ENCODE peak calls at places on chromosome 11, in five cellular contexts. One of them, this sample, is unnamed.

GRCh38 chr11:115990004-115990447 is 485.8 kb upstream of the CADM1 start:
- DNase-seq in progenitor cell of endocrine pancreas: no peak
- DNase-seq in neural crest cell: peak; percentile 44
- DNase-seq in upper lobe of right lung: peak; percentile 71
- DNase-seq in MM.1S: no peak
- DNase-seq in this sample: peak; percentile 69

GRCh38 chr11:130088909-130089668 is 19.4 kb downstream of the APLP2 start:
- DNase-seq in upper lobe of right lung: no peak
- DNase-seq in progenitor cell of endocrine pancreas: no peak
- DNase-seq in MM.1S: no peak
- DNase-seq in neural crest cell: no peak
- DNase-seq in this sample: no peak

GRCh38 chr11:96338910-96339703 is 3.9 kb downstream of the MAML2 start:
- DNase-seq in neural crest cell: no peak
- DNase-seq in upper lobe of right lung: peak; percentile 67
- DNase-seq in progenitor cell of endocrine pancreas: no peak
- DNase-seq in MM.1S: peak; percentile 88
- DNase-seq in this sample: peak; percentile 48

GRCh38 chr11:36265793-36266628 is 23.2 kb downstream of the COMMD9 start:
- DNase-seq in neural crest cell: peak; percentile 68
- DNase-seq in upper lobe of right lung: peak; percentile 75
- DNase-seq in progenitor cell of endocrine pancreas: peak; percentile 51
- DNase-seq in MM.1S: peak; percentile 43
- DNase-seq in this sample: peak; percentile 73

GRCh38 chr11:121671276-121672168 is 218.8 kb upstream of the SORL1-AS1 start:
- DNase-seq in upper lobe of right lung: no peak
- DNase-seq in MM.1S: no peak
- DNase-seq in progenitor cell of endocrine pancreas: no peak
- DNase-seq in neural crest cell: no peak
- DNase-seq in this sample: no peak

GRCh38 chr11:111220716-111221115 is 24.8 kb upstream of the POU2AF2 start:
- DNase-seq in neural crest cell: no peak
- DNase-seq in upper lobe of right lung: no peak
- DNase-seq in progenitor cell of endocrine pancreas: no peak
- DNase-seq in MM.1S: no peak
- DNase-seq in this sample: no peak

GRCh38 chr11:104663190-104664140 is 234.8 kb downstream of the CASP12 start:
- DNase-seq in MM.1S: no peak
- DNase-seq in neural crest cell: no peak
- DNase-seq in upper lobe of right lung: no peak
- DNase-seq in progenitor cell of endocrine pancreas: no peak
- DNase-seq in this sample: no peak

GRCh38 chr11:86067230-86068137 is 1.4 kb downstream of the PICALM start:
- DNase-seq in MM.1S: peak; percentile 15
- DNase-seq in neural crest cell: no peak
- DNase-seq in progenitor cell of endocrine pancreas: no peak
- DNase-seq in upper lobe of right lung: no peak
- DNase-seq in this sample: no peak

GRCh38 chr11:26331911-26332571 is at the start of gene ANO3:
- DNase-seq in progenitor cell of endocrine pancreas: peak; percentile 86
- DNase-seq in upper lobe of right lung: peak; percentile 88
- DNase-seq in MM.1S: peak; percentile 76
- DNase-seq in neural crest cell: peak; percentile 84
- DNase-seq in this sample: peak; percentile 53

GRCh38 chr11:45323598-45324249 is 37.6 kb upstream of the SYT13 start:
- DNase-seq in MM.1S: no peak
- DNase-seq in upper lobe of right lung: no peak
- DNase-seq in progenitor cell of endocrine pancreas: no peak
- DNase-seq in neural crest cell: no peak
- DNase-seq in this sample: no peak

GRCh38 chr11:68904458-68904847 is 762 bp downstream of the IGHMBP2 start:
- DNase-seq in neural crest cell: no peak
- DNase-seq in progenitor cell of endocrine pancreas: no peak
- DNase-seq in upper lobe of right lung: no peak
- DNase-seq in MM.1S: peak; percentile 18
- DNase-seq in this sample: no peak

GRCh38 chr11:45105233-45105992 is 41.0 kb upstream of the PRDM11 start:
- DNase-seq in MM.1S: peak; percentile 57
- DNase-seq in upper lobe of right lung: peak; percentile 86
- DNase-seq in progenitor cell of endocrine pancreas: peak; percentile 76
- DNase-seq in neural crest cell: peak; percentile 80
- DNase-seq in this sample: peak; percentile 77

GRCh38 chr11:113263458-113264095 is 50.8 kb upstream of the TTC12 start:
- DNase-seq in upper lobe of right lung: no peak
- DNase-seq in progenitor cell of endocrine pancreas: no peak
- DNase-seq in neural crest cell: no peak
- DNase-seq in MM.1S: no peak
- DNase-seq in this sample: no peak

GRCh38 chr11:65788801-65789200 is 1.9 kb downstream of the OVOL1 start:
- DNase-seq in neural crest cell: no peak
- DNase-seq in progenitor cell of endocrine pancreas: no peak
- DNase-seq in upper lobe of right lung: no peak
- DNase-seq in MM.1S: no peak
- DNase-seq in this sample: no peak

GRCh38 chr11:71449596-71449995 is 1.4 kb upstream of the DHCR7 start:
- DNase-seq in neural crest cell: no peak
- DNase-seq in progenitor cell of endocrine pancreas: no peak
- DNase-seq in MM.1S: no peak
- DNase-seq in upper lobe of right lung: no peak
- DNase-seq in this sample: no peak

GRCh38 chr11:49533204-49533603 is 324.8 kb upstream of the FOLH1 start:
- DNase-seq in neural crest cell: no peak
- DNase-seq in upper lobe of right lung: no peak
- DNase-seq in progenitor cell of endocrine pancreas: no peak
- DNase-seq in MM.1S: no peak
- DNase-seq in this sample: no peak

GRCh38 chr11:64102005-64102738 is 63.7 kb downstream of the MACROD1 start:
- DNase-seq in MM.1S: no peak
- DNase-seq in neural crest cell: no peak
- DNase-seq in upper lobe of right lung: no peak
- DNase-seq in progenitor cell of endocrine pancreas: no peak
- DNase-seq in this sample: no peak

GRCh38 chr11:103609117-103610066 is 427.0 kb upstream of the DDI1 start:
- DNase-seq in neural crest cell: no peak
- DNase-seq in upper lobe of right lung: no peak
- DNase-seq in progenitor cell of endocrine pancreas: no peak
- DNase-seq in MM.1S: no peak
- DNase-seq in this sample: no peak

GRCh38 chr11:48081151-48082010 is 101.0 kb downstream of the PTPRJ start:
- DNase-seq in neural crest cell: no peak
- DNase-seq in upper lobe of right lung: no peak
- DNase-seq in progenitor cell of endocrine pancreas: no peak
- DNase-seq in MM.1S: no peak
- DNase-seq in this sample: no peak

GRCh38 chr11:69464621-69464960 is 16.9 kb upstream of the LINC01488 start:
- DNase-seq in upper lobe of right lung: no peak
- DNase-seq in MM.1S: no peak
- DNase-seq in progenitor cell of endocrine pancreas: no peak
- DNase-seq in neural crest cell: no peak
- DNase-seq in this sample: no peak

GRCh38 chr11:102983491-102983890 is 28.0 kb upstream of the MMP13 start:
- DNase-seq in MM.1S: no peak
- DNase-seq in neural crest cell: no peak
- DNase-seq in progenitor cell of endocrine pancreas: no peak
- DNase-seq in upper lobe of right lung: no peak
- DNase-seq in this sample: no peak

GRCh38 chr11:123903932-123904331 is 2.0 kb downstream of the OR8D4 start:
- DNase-seq in progenitor cell of endocrine pancreas: no peak
- DNase-seq in MM.1S: peak; percentile 81
- DNase-seq in neural crest cell: no peak
- DNase-seq in upper lobe of right lung: no peak
- DNase-seq in this sample: peak; percentile 3
- TF ChIP-seq CTCF in progenitor cell of endocrine pancreas: no peak
- TF ChIP-seq CTCF in MM.1S: no peak
- TF ChIP-seq CTCF in neural crest cell: no peak
- TF ChIP-seq CTCF in upper lobe of right lung: no peak
- TF ChIP-seq CTCF in this sample: no peak

GRCh38 chr11:72704028-72704782 is 30.0 kb upstream of the PDE2A start:
- DNase-seq in MM.1S: no peak
- DNase-seq in progenitor cell of endocrine pancreas: no peak
- DNase-seq in neural crest cell: no peak
- DNase-seq in upper lobe of right lung: peak; percentile 63
- DNase-seq in this sample: no peak
- TF ChIP-seq CTCF in MM.1S: peak; percentile 13
- TF ChIP-seq CTCF in progenitor cell of endocrine pancreas: no peak
- TF ChIP-seq CTCF in neural crest cell: no peak
- TF ChIP-seq CTCF in upper lobe of right lung: peak; percentile 12
- TF ChIP-seq CTCF in this sample: no peak

DNA sequence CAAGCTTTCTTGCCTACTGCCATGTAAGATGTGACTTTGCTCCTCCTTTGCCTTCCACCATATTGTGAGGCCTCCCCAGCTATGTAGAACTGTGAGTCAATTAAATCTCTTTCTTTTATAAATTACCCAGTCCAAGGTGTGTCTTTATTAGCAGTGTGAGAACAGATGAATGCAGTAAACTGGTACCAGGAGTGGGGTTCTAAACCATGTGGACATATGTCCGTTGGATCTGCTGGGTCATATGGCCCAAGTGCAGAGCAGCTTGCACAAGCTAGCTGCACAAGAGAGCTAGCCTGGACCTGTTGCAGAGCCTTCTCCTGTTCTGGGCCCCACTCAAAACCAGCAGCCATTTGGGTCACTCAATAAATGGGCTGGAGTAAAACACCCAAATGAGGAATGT is 177.1 kb downstream of the HIPK3 start:
- DNase-seq in MM.1S: no peak
- DNase-seq in progenitor cell of endocrine pancreas: no peak
- DNase-seq in neural crest cell: no peak
- DNase-seq in upper lobe of right lung: no peak
- DNase-seq in this sample: no peak
- TF ChIP-seq CTCF in MM.1S: no peak
- TF ChIP-seq CTCF in progenitor cell of endocrine pancreas: no peak
- TF ChIP-seq CTCF in neural crest cell: no peak
- TF ChIP-seq CTCF in upper lobe of right lung: no peak
- TF ChIP-seq CTCF in this sample: no peak

GRCh38 chr11:93197383-93198220 is at the start of gene SLC36A4:
- DNase-seq in neural crest cell: peak; percentile 80
- DNase-seq in MM.1S: peak; percentile 88
- DNase-seq in progenitor cell of endocrine pancreas: peak; percentile 86
- DNase-seq in upper lobe of right lung: peak; percentile 96
- DNase-seq in this sample: peak; percentile 86

GRCh38 chr11:93199616-93200015 is 1.8 kb upstream of the SLC36A4 start:
- DNase-seq in MM.1S: no peak
- DNase-seq in progenitor cell of endocrine pancreas: no peak
- DNase-seq in upper lobe of right lung: no peak
- DNase-seq in neural crest cell: no peak
- DNase-seq in this sample: no peak

GRCh38 chr11:93194673-93195291 is 3.0 kb downstream of the SLC36A4 start:
- DNase-seq in neural crest cell: no peak
- DNase-seq in upper lobe of right lung: no peak
- DNase-seq in MM.1S: no peak
- DNase-seq in progenitor cell of endocrine pancreas: no peak
- DNase-seq in this sample: no peak

GRCh38 chr11:93198221-93198650 is 445 bp upstream of the SLC36A4 start:
- DNase-seq in MM.1S: peak; percentile 47
- DNase-seq in neural crest cell: no peak
- DNase-seq in progenitor cell of endocrine pancreas: no peak
- DNase-seq in upper lobe of right lung: no peak
- DNase-seq in this sample: no peak

GRCh38 chr11:93196816-93197382 is 892 bp downstream of the SLC36A4 start:
- DNase-seq in neural crest cell: no peak
- DNase-seq in upper lobe of right lung: no peak
- DNase-seq in progenitor cell of endocrine pancreas: no peak
- DNase-seq in MM.1S: no peak
- DNase-seq in this sample: peak; percentile 18
- TF ChIP-seq CTCF in neural crest cell: peak; percentile 66
- TF ChIP-seq CTCF in upper lobe of right lung: peak; percentile 49
- TF ChIP-seq CTCF in progenitor cell of endocrine pancreas: peak; percentile 58
- TF ChIP-seq CTCF in MM.1S: peak; percentile 36
- TF ChIP-seq CTCF in this sample: no peak

DNA sequence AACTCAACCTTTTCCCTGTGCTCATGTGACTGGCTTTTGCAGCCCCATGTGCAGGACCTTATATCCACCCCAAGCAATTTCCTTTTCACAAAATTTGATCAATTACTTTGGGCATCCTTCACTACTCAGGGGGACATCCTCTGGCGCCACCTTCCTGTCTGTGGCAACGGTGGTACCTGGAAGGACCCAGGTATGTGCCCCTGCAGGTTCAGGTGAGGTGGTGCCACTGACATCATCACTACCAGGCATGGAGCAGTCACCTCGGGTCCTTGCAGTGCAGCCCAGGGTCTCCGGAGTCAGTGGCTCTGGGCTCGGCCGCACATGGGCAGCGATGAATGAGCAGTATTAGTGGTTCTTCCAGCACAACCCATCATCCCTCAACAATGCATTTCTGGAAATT is 37.7 kb upstream of the B3GAT1 start:
- DNase-seq in progenitor cell of endocrine pancreas: no peak
- DNase-seq in upper lobe of right lung: peak; percentile 43
- DNase-seq in MM.1S: no peak
- DNase-seq in neural crest cell: no peak
- DNase-seq in this sample: no peak
- TF ChIP-seq CTCF in progenitor cell of endocrine pancreas: no peak
- TF ChIP-seq CTCF in upper lobe of right lung: no peak
- TF ChIP-seq CTCF in MM.1S: no peak
- TF ChIP-seq CTCF in neural crest cell: no peak
- TF ChIP-seq CTCF in this sample: no peak

GRCh38 chr11:127528297-127528696 is 527.7 kb upstream of the KIRREL3 start:
- DNase-seq in neural crest cell: no peak
- DNase-seq in progenitor cell of endocrine pancreas: no peak
- DNase-seq in upper lobe of right lung: no peak
- DNase-seq in MM.1S: no peak
- DNase-seq in this sample: no peak

GRCh38 chr11:127531167-127531566 is 530.6 kb upstream of the KIRREL3 start:
- DNase-seq in progenitor cell of endocrine pancreas: no peak
- DNase-seq in upper lobe of right lung: no peak
- DNase-seq in neural crest cell: no peak
- DNase-seq in MM.1S: no peak
- DNase-seq in this sample: no peak
- TF ChIP-seq CTCF in progenitor cell of endocrine pancreas: no peak
- TF ChIP-seq CTCF in upper lobe of right lung: no peak
- TF ChIP-seq CTCF in neural crest cell: no peak
- TF ChIP-seq CTCF in MM.1S: no peak
- TF ChIP-seq CTCF in this sample: no peak

GRCh38 chr11:8091671-8092070 is 10.7 kb downstream of the TUB start:
- DNase-seq in neural crest cell: no peak
- DNase-seq in progenitor cell of endocrine pancreas: no peak
- DNase-seq in upper lobe of right lung: no peak
- DNase-seq in MM.1S: no peak
- DNase-seq in this sample: peak; percentile 6

GRCh38 chr11:8087756-8088155 is 6.7 kb downstream of the TUB start:
- DNase-seq in progenitor cell of endocrine pancreas: no peak
- DNase-seq in upper lobe of right lung: no peak
- DNase-seq in MM.1S: no peak
- DNase-seq in neural crest cell: no peak
- DNase-seq in this sample: no peak

GRCh38 chr11:8092587-8093424 is 11.8 kb downstream of the TUB start:
- DNase-seq in neural crest cell: peak; percentile 50
- DNase-seq in MM.1S: peak; percentile 68
- DNase-seq in progenitor cell of endocrine pancreas: no peak
- DNase-seq in upper lobe of right lung: no peak
- DNase-seq in this sample: peak; percentile 82

GRCh38 chr11:8089791-8090510 is 8.9 kb downstream of the TUB start:
- DNase-seq in upper lobe of right lung: no peak
- DNase-seq in progenitor cell of endocrine pancreas: no peak
- DNase-seq in neural crest cell: no peak
- DNase-seq in MM.1S: no peak
- DNase-seq in this sample: peak; percentile 13

GRCh38 chr11:8090756-8091155 is 9.7 kb downstream of the TUB start:
- DNase-seq in neural crest cell: peak; percentile 77
- DNase-seq in upper lobe of right lung: no peak
- DNase-seq in MM.1S: peak; percentile 38
- DNase-seq in progenitor cell of endocrine pancreas: peak; percentile 59
- DNase-seq in this sample: peak; percentile 39
- TF ChIP-seq CTCF in neural crest cell: peak; percentile 71
- TF ChIP-seq CTCF in upper lobe of right lung: peak; percentile 25
- TF ChIP-seq CTCF in MM.1S: peak; percentile 38
- TF ChIP-seq CTCF in progenitor cell of endocrine pancreas: peak; percentile 79
- TF ChIP-seq CTCF in this sample: peak; percentile 43

GRCh38 chr11:67439321-67440228 is 2.1 kb upstream of the PTPRCAP start:
- DNase-seq in neural crest cell: no peak
- DNase-seq in progenitor cell of endocrine pancreas: no peak
- DNase-seq in upper lobe of right lung: no peak
- DNase-seq in MM.1S: no peak
- DNase-seq in this sample: no peak
- TF ChIP-seq CTCF in neural crest cell: no peak
- TF ChIP-seq CTCF in progenitor cell of endocrine pancreas: no peak
- TF ChIP-seq CTCF in upper lobe of right lung: no peak
- TF ChIP-seq CTCF in MM.1S: peak; percentile 19
- TF ChIP-seq CTCF in this sample: peak; percentile 43